ENCODE peak calls at places on chromosomes 1 and 21, in five cellular contexts. One of them, this sample, is unnamed.

GRCh38 chr1:93629101-93630059 is 52.3 kb downstream of the BCAR3 start:
- DNase-seq in NCI-H1436: peak
- DNase-seq in lower lobe of right lung: no peak
- DNase-seq in naive thymus-derived CD4-positive, alpha-beta T cell: no peak
- DNase-seq in MG63: no peak
- DNase-seq in this sample: peak

GRCh38 chr1:234862944-234863515 is 253.1 kb upstream of the IRF2BP2 start:
- DNase-seq in NCI-H1436: no peak
- DNase-seq in lower lobe of right lung: peak
- DNase-seq in naive thymus-derived CD4-positive, alpha-beta T cell: no peak
- DNase-seq in MG63: peak
- DNase-seq in this sample: no peak

GRCh38 chr1:21869620-21870121 is 57.6 kb downstream of the LDLRAD2 start:
- DNase-seq in NCI-H1436: no peak
- DNase-seq in lower lobe of right lung: no peak
- DNase-seq in naive thymus-derived CD4-positive, alpha-beta T cell: no peak
- DNase-seq in MG63: peak
- DNase-seq in this sample: no peak

GRCh38 chr1:162380061-162380846 is 1.3 kb upstream of the C1orf226 start:
- DNase-seq in NCI-H1436: no peak
- DNase-seq in lower lobe of right lung: no peak
- DNase-seq in naive thymus-derived CD4-positive, alpha-beta T cell: no peak
- DNase-seq in MG63: no peak
- DNase-seq in this sample: no peak

GRCh38 chr1:222829868-222830267 is 15.0 kb downstream of the DISP1 start:
- DNase-seq in NCI-H1436: no peak
- DNase-seq in lower lobe of right lung: no peak
- DNase-seq in naive thymus-derived CD4-positive, alpha-beta T cell: no peak
- DNase-seq in MG63: no peak
- DNase-seq in this sample: no peak

GRCh38 chr1:17485280-17485679 is 45.8 kb upstream of the RCC2 start:
- DNase-seq in NCI-H1436: no peak
- DNase-seq in lower lobe of right lung: no peak
- DNase-seq in naive thymus-derived CD4-positive, alpha-beta T cell: no peak
- DNase-seq in MG63: no peak
- DNase-seq in this sample: no peak

GRCh38 chr1:152168535-152168868 is 9.5 kb upstream of the RPTN start:
- DNase-seq in NCI-H1436: no peak
- DNase-seq in lower lobe of right lung: no peak
- DNase-seq in naive thymus-derived CD4-positive, alpha-beta T cell: no peak
- DNase-seq in MG63: no peak
- DNase-seq in this sample: no peak

GRCh38 chr1:170261669-170262068 is 115.9 kb downstream of the NTMT2 start:
- DNase-seq in NCI-H1436: no peak
- DNase-seq in lower lobe of right lung: no peak
- DNase-seq in naive thymus-derived CD4-positive, alpha-beta T cell: no peak
- DNase-seq in MG63: no peak
- DNase-seq in this sample: no peak

GRCh38 chr21:35024071-35024420 is 25.1 kb downstream of the RUNX1 start:
- DNase-seq in NCI-H1436: no peak
- DNase-seq in lower lobe of right lung: no peak
- DNase-seq in naive thymus-derived CD4-positive, alpha-beta T cell: no peak
- DNase-seq in MG63: no peak
- DNase-seq in this sample: no peak

GRCh38 chr1:23718482-23718881 is 24.8 kb upstream of the ELOA start:
- DNase-seq in NCI-H1436: peak
- DNase-seq in lower lobe of right lung: no peak
- DNase-seq in naive thymus-derived CD4-positive, alpha-beta T cell: no peak
- DNase-seq in MG63: peak
- DNase-seq in this sample: no peak

GRCh38 chr1:32713081-32713480 is 10.5 kb upstream of the SYNC start:
- DNase-seq in NCI-H1436: no peak
- DNase-seq in lower lobe of right lung: no peak
- DNase-seq in naive thymus-derived CD4-positive, alpha-beta T cell: no peak
- DNase-seq in MG63: no peak
- DNase-seq in this sample: no peak

GRCh38 chr1:161089251-161089924 is at the start of gene NECTIN4:
- DNase-seq in NCI-H1436: no peak
- DNase-seq in lower lobe of right lung: peak
- DNase-seq in naive thymus-derived CD4-positive, alpha-beta T cell: no peak
- DNase-seq in MG63: no peak
- DNase-seq in this sample: no peak

GRCh38 chr1:5819391-5820025 is 172.7 kb downstream of the NPHP4 start:
- DNase-seq in NCI-H1436: no peak
- DNase-seq in lower lobe of right lung: no peak
- DNase-seq in naive thymus-derived CD4-positive, alpha-beta T cell: no peak
- DNase-seq in MG63: no peak
- DNase-seq in this sample: no peak

GRCh38 chr1:110196917-110197782 is 13.0 kb upstream of the KCNC4 start:
- DNase-seq in NCI-H1436: peak
- DNase-seq in lower lobe of right lung: no peak
- DNase-seq in naive thymus-derived CD4-positive, alpha-beta T cell: peak
- DNase-seq in MG63: peak
- DNase-seq in this sample: peak

GRCh38 chr1:114320586-114320985 is 166.9 kb upstream of the SYT6 start:
- DNase-seq in NCI-H1436: no peak
- DNase-seq in lower lobe of right lung: no peak
- DNase-seq in naive thymus-derived CD4-positive, alpha-beta T cell: no peak
- DNase-seq in MG63: peak
- DNase-seq in this sample: no peak

GRCh38 chr1:88327391-88328267 is 356.4 kb upstream of the PKN2 start:
- DNase-seq in NCI-H1436: peak
- DNase-seq in lower lobe of right lung: no peak
- DNase-seq in naive thymus-derived CD4-positive, alpha-beta T cell: no peak
- DNase-seq in MG63: peak
- DNase-seq in this sample: no peak

GRCh38 chr1:50268049-50268448 is 155.2 kb downstream of the DMRTA2 start:
- DNase-seq in NCI-H1436: no peak
- DNase-seq in lower lobe of right lung: no peak
- DNase-seq in naive thymus-derived CD4-positive, alpha-beta T cell: no peak
- DNase-seq in MG63: no peak
- DNase-seq in this sample: no peak

GRCh38 chr1:53079251-53079650 is 17.2 kb downstream of the PODN start:
- DNase-seq in NCI-H1436: no peak
- DNase-seq in lower lobe of right lung: peak
- DNase-seq in naive thymus-derived CD4-positive, alpha-beta T cell: no peak
- DNase-seq in MG63: no peak
- DNase-seq in this sample: no peak

GRCh38 chr1:211488641-211489040 is 3.3 kb downstream of the RD3 start:
- DNase-seq in NCI-H1436: no peak
- DNase-seq in lower lobe of right lung: no peak
- DNase-seq in naive thymus-derived CD4-positive, alpha-beta T cell: no peak
- DNase-seq in MG63: no peak
- DNase-seq in this sample: no peak

This sample was measured in GM20000.